ENCODE peak calls at places on chromosome 1, in nine cellular contexts. H, X, G, S, E, J, W, K and Z are unnamed samples.

GRCh38 chr1:31702836-31703404 is 897 bp downstream of the COL16A1 start:
- DNase-seq in H (no peak), X (no peak), G (no peak), S (no peak), E (no peak), J (no peak), W (no peak), K (no peak), Z (no peak)

GRCh38 chr1:41954533-41954944 is 35.8 kb upstream of the HIVEP3 start:
- DNase-seq in H (no peak), X (no peak), G (no peak), S (peak; percentile 96), E (no peak), J (no peak), W (peak; percentile 35), K (no peak), Z (no peak)

GRCh38 chr1:45836451-45836850 is 33.0 kb downstream of the MAST2 start:
- DNase-seq in H (no peak), X (no peak), G (no peak), S (no peak), E (no peak), J (no peak), W (no peak), K (no peak), Z (no peak)

GRCh38 chr1:9503001-9503675 is 36.1 kb upstream of the SLC25A33 start:
- DNase-seq in H (no peak), X (no peak), G (no peak), S (no peak), E (no peak), J (no peak), W (peak; percentile 46), K (no peak), Z (no peak)

GRCh38 chr1:57887973-57888491 is 464.2 kb upstream of the DAB1 start:
- DNase-seq in H (no peak), X (no peak), G (no peak), S (no peak), E (no peak), J (no peak), W (no peak), K (no peak), Z (no peak)

GRCh38 chr1:151547119-151547899 is 7.2 kb downstream of the TUFT1 start:
- DNase-seq in H (no peak), X (no peak), G (no peak), S (peak; percentile 96), E (no peak), J (peak; percentile 83), W (peak; percentile 58), K (peak; percentile 33), Z (no peak)

GRCh38 chr1:199307865-199308264 is 669.0 kb downstream of the PTPRC start:
- DNase-seq in H (no peak), X (no peak), G (no peak), S (no peak), E (no peak), J (no peak), W (no peak), K (no peak), Z (no peak)

GRCh38 chr1:3776231-3777030 is 3.9 kb downstream of the SMIM1 start:
- DNase-seq in H (no peak), X (no peak), G (peak; percentile 59), S (no peak), E (no peak), J (no peak), W (peak; percentile 71), K (no peak), Z (no peak)

GRCh38 chr1:2862441-2863148 is 61.1 kb upstream of the TTC34 start:
- DNase-seq in H (no peak), X (no peak), G (no peak), S (no peak), E (no peak), J (no peak), W (no peak), K (no peak), Z (no peak)

GRCh38 chr1:173202430-173203145 is 4.5 kb downstream of the TNFSF4 start:
- DNase-seq in H (no peak), X (no peak), G (no peak), S (peak; percentile 93), E (no peak), J (no peak), W (no peak), K (peak; percentile 8), Z (no peak)

GRCh38 chr1:2378956-2379732 is 12.2 kb downstream of the MORN1 start:
- DNase-seq in H (no peak), X (no peak), G (no peak), S (no peak), E (no peak), J (peak; percentile 49), W (no peak), K (peak; percentile 0), Z (no peak)

GRCh38 chr1:154442006-154442740 is 37.0 kb downstream of the IL6R start:
- DNase-seq in H (no peak), X (no peak), G (no peak), S (peak; percentile 81), E (no peak), J (no peak), W (peak; percentile 86), K (peak; percentile 33), Z (no peak)

GRCh38 chr1:53968125-53968513 is 22.0 kb downstream of the LRRC42 start:
- DNase-seq in H (no peak), X (no peak), G (peak; percentile 6), S (no peak), E (no peak), J (no peak), W (no peak), K (no peak), Z (no peak)

GRCh38 chr1:154760469-154760933 is 109.6 kb downstream of the KCNN3 start:
- DNase-seq in H (peak; percentile 67), X (peak; percentile 82), G (peak; percentile 84), S (peak; percentile 10), E (peak; percentile 79), J (peak; percentile 91), W (peak; percentile 97), K (peak; percentile 91), Z (peak; percentile 86)

GRCh38 chr1:21099034-21099868 is 77.4 kb downstream of the EIF4G3 start:
- DNase-seq in H (no peak), X (no peak), G (no peak), S (peak; percentile 62), E (no peak), J (no peak), W (no peak), K (no peak), Z (no peak)

GRCh38 chr1:10007161-10007560 is 10.1 kb downstream of the RBP7 start:
- DNase-seq in H (no peak), X (no peak), G (no peak), S (peak; percentile 66), E (no peak), J (no peak), W (no peak), K (no peak), Z (no peak)

GRCh38 chr1:6587261-6588005 is 7.6 kb downstream of the ZBTB48 start:
- DNase-seq in H (no peak), X (no peak), G (no peak), S (no peak), E (no peak), J (peak; percentile 72), W (peak; percentile 39), K (no peak), Z (peak; percentile 89)

GRCh38 chr1:26350701-26351590 is 3.0 kb downstream of the CRYBG2 start:
- DNase-seq in H (no peak), X (no peak), G (no peak), S (peak; percentile 49), E (no peak), J (no peak), W (peak; percentile 45), K (peak; percentile 41), Z (no peak)

GRCh38 chr1:228429007-228429406 is 12.3 kb upstream of the TRIM17 start:
- DNase-seq in H (no peak), X (no peak), G (peak; percentile 87), S (no peak), E (no peak), J (no peak), W (no peak), K (no peak), Z (no peak)